ENCODE peak calls at places on chromosomes 6 and 20, in ten cellular contexts. H is PC-3; T is cardiac muscle cell; R is psoas muscle; I is naive thymus-derived CD4-positive, alpha-beta T cell; Y is CD8-positive, alpha-beta memory T cell; B is transverse colon; P is uterus; X is body of pancreas; O is CD4-positive, alpha-beta memory T cell. K is an unnamed sample.

GRCh38 chr6:85678000-85678601 is 35.4 kb upstream of the SYNCRIP start:
- DNase-seq in B (no peak), P (no peak), I (no peak), H (peak; percentile 1), R (no peak), Y (no peak), X (no peak), O (no peak), T (no peak), K (no peak)

GRCh38 chr6:111731404-111732195 is 125.9 kb upstream of the TRAF3IP2 start:
- DNase-seq in Y (no peak), I (no peak), P (no peak), H (no peak), R (no peak), O (no peak), X (no peak), T (no peak), B (no peak), K (no peak)

GRCh38 chr20:53428997-53429396 is 164.6 kb downstream of the ZNF217 start:
- DNase-seq in B (no peak), P (no peak), R (no peak), H (no peak), O (no peak), X (no peak), Y (no peak), I (no peak), T (no peak), K (no peak)

GRCh38 chr6:148203970-148204369 is 138.7 kb upstream of the SASH1 start:
- DNase-seq in H (no peak), P (no peak), X (no peak), I (no peak), O (peak; percentile 81), Y (peak; percentile 9), R (no peak), B (no peak), T (peak; percentile 88), K (peak; percentile 40)

GRCh38 chr6:1739680-1740079 is 130.0 kb downstream of the FOXC1 start:
- DNase-seq in O (no peak), X (no peak), P (no peak), T (no peak), Y (no peak), R (no peak), I (no peak), B (no peak), H (no peak), K (no peak)

GRCh38 chr6:35049885-35050284 is 91.3 kb downstream of the TCP11 start:
- DNase-seq in O (no peak), H (no peak), I (no peak), T (peak; percentile 79), B (peak; percentile 51), Y (no peak), X (no peak), R (peak; percentile 50), P (no peak), K (no peak)

GRCh38 chr6:163701761-163702160 is 287.2 kb downstream of the QKI start:
- DNase-seq in R (no peak), I (no peak), O (no peak), P (no peak), X (no peak), B (no peak), T (no peak), H (no peak), Y (no peak), K (no peak)

GRCh38 chr6:150063640-150064039 is 5.3 kb downstream of the ULBP3 start:
- DNase-seq in B (no peak), H (no peak), P (no peak), Y (no peak), I (no peak), O (no peak), T (no peak), X (no peak), R (no peak), K (no peak)

GRCh38 chr6:105045546-105045945 is 88.6 kb downstream of the LIN28B start:
- DNase-seq in B (no peak), H (peak; percentile 84), I (no peak), Y (no peak), R (no peak), P (no peak), O (no peak), T (peak; percentile 7), X (no peak), K (no peak)

GRCh38 chr6:109229536-109229935 is 134.2 kb downstream of the CEP57L1 start:
- DNase-seq in I (no peak), O (no peak), T (no peak), H (peak; percentile 93), P (no peak), R (no peak), B (peak; percentile 70), Y (no peak), X (no peak), K (no peak)

GRCh38 chr20:25226433-25227316 is 21.2 kb upstream of the PYGB start:
- DNase-seq in R (peak; percentile 38), T (no peak), I (no peak), O (no peak), Y (no peak), P (peak; percentile 41), B (no peak), X (peak; percentile 47), H (peak; percentile 23), K (no peak)

GRCh38 chr6:16240618-16241320 is 2.4 kb downstream of the GMPR start:
- DNase-seq in T (peak; percentile 27), I (no peak), R (no peak), H (no peak), X (no peak), B (no peak), Y (no peak), O (no peak), P (no peak), K (no peak)

GRCh38 chr20:48733296-48733790 is 94.5 kb downstream of the PREX1 start:
- DNase-seq in Y (no peak), P (no peak), T (peak; percentile 22), I (no peak), H (no peak), B (no peak), R (no peak), X (no peak), O (no peak), K (no peak)

GRCh38 chr6:31079656-31080261 is 32.6 kb downstream of the C6orf15 start:
- DNase-seq in X (peak; percentile 72), P (peak; percentile 68), H (peak; percentile 87), O (peak; percentile 66), B (peak; percentile 64), Y (peak; percentile 36), T (peak; percentile 73), I (peak; percentile 34), R (peak; percentile 46), K (peak; percentile 14)

DNA sequence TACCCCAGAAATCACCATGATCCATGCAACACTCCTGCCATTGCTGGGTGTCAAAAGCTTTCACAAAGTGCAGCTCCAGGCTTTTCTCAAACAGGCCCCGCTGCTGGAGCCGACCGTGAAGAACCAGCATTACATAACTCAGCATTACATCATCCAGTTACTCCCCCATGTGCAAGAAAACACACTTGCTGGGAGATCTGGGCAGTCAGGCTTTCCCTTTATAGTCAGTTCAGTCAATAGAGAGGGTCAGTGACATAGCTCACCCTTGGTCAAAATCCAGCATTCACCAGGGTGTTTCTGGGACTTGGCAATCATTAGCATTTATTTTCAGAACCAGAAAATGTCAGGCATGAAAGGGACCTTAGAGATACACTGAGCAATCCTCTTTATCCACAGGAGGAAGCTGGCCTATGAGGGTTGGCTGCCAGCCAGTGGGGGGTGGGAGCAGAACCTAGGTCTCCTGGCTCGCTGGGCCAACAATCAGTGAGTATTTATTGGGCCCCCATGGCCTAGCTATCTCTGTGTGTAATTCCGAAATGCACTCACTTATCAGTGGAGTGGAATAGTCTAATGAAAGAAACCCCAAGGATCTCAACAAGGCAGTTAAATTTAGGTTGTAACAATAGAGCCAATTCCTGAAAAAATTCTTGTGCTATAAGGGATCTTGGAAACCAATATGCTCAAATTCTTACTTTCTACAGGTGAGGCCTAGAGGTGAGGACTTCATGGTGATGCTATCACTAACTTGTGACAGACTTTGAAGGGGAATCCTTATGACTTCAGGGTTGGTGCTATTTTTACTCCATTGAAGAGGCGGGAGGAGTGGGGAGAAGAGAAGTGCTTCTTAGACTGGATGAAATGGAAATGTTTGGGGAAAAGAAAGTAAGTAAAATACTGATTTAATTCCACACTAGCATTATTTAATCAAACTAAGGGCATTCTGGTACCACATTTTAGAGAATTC is 54.6 kb downstream of the LYRM4 start:
- DNase-seq in Y (no peak), H (peak; percentile 52), R (peak; percentile 30), B (peak; percentile 11), I (no peak), O (no peak), P (peak; percentile 68), T (peak; percentile 88), X (peak; percentile 61), K (no peak)
- H3K4me1 ChIP-seq in Y (no peaks in the 10 kb centered on the region), H (peaks cover 13% of the 10 kb centered on the region), R (peaks cover 23% of the 10 kb centered on the region), B (peaks cover 9% of the 10 kb centered on the region), I (no peaks in the 10 kb centered on the region), O (no peaks in the 10 kb centered on the region), P (peaks cover 14% of the 10 kb centered on the region), T (peaks cover 51% of the 10 kb centered on the region), X (peaks cover 20% of the 10 kb centered on the region), K (no peaks in the 10 kb centered on the region)

GRCh38 chr6:155038104-155038503 is 43.0 kb downstream of the TIAM2 start:
- DNase-seq in O (no peak), I (no peak), T (no peak), X (no peak), B (no peak), P (no peak), R (no peak), Y (no peak), H (no peak), K (no peak)
- H3K27ac ChIP-seq in O (no peak overlapping the region), I (no peak overlapping the region), T (no peak overlapping the region), X (no peak overlapping the region), B (no peak overlapping the region), P (no peak overlapping the region), R (no peak overlapping the region), Y (no peak overlapping the region), H (no peak overlapping the region), K (no peak overlapping the region)

DNA sequence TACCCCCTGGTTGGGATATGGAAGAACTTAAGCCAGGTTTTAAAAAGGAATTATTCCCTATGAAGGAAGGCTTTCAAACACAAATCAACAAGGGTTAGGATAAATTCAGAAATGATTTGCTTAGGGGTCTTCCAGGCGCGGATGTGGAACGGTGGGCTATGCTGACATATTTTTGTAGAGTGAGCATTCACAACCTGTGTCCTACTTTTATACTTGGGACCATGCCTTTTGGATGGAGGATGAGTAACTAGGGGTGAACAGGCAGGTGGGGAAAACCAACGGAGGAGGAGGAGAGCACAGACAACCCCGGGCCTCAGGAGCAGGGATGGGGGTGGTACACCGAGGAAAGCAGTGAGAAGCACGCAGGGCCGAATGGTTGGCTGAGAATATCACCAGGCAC is 5.9 kb downstream of the MYLK4 start:
- DNase-seq in O (no peak), B (no peak), H (no peak), T (no peak), X (no peak), Y (no peak), R (no peak), P (no peak), I (no peak), K (no peak)
- H3K4me1 ChIP-seq in O (no peaks in the 10 kb centered on the region), B (no peaks in the 10 kb centered on the region), H (peaks cover 3% of the 10 kb centered on the region), T (peaks cover 56% of the 10 kb centered on the region), X (peaks cover 24% of the 10 kb centered on the region), Y (no peaks in the 10 kb centered on the region), R (peaks cover 67% of the 10 kb centered on the region), P (no peaks in the 10 kb centered on the region), I (no peaks in the 10 kb centered on the region), K (no peaks in the 10 kb centered on the region)

DNA sequence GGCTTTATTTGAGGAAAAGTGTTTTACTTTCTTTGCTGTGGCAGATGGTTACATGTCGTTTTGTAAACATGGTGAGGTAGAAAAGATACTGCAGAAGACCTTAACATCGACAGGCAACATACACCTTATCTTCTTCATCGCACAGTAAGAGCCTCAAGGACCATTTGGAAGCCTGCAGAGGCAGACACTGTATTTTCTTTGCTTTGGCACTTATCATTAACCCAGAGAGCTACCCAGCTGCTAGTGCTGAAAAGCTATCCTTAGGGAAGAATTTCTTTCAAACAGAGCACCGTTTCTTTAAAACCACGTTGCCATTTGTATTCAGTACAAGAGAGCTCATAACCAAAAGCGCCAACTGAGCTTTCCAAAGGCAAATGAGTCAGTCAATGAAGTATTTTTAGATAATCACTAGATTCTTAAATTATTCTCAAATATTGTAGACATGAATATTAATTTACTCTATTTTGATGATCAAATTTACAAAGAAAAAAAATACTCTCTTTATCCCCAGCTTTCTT is 306.6 kb downstream of the EPM2A start:
- DNase-seq in P (no peak), T (peak; percentile 3), B (no peak), R (no peak), X (no peak), Y (no peak), I (no peak), O (no peak), H (no peak), K (no peak)
- H3K27ac ChIP-seq in P (no peak overlapping the region), T (no peak overlapping the region), B (no peak overlapping the region), R (no peak overlapping the region), X (no peak overlapping the region), Y (no peak overlapping the region), I (no peak overlapping the region), O (no peak overlapping the region), H (no peak overlapping the region), K (no peak overlapping the region)